ENCODE peak calls at places on chromosomes 16 and 17, in four cellular contexts. Z is activated CD8-positive, alpha-beta T cell treated with anti-CD3 and anti-CD28 coated beads for 36 hours; J is thoracic aorta; D is heart right ventricle. G is an unnamed sample.

GRCh38 chr17:80034977-80035686 is 540 bp downstream of the TBC1D16 start:
- DNase-seq in J (no peak), Z (peak; percentile 66), D (peak; percentile 30), G (no peak)

GRCh38 chr16:70677499-70678120 is 8.2 kb downstream of the MTSS2 start:
- DNase-seq in D (no peak), Z (no peak), J (no peak), G (no peak)

GRCh38 chr16:68364601-68364998 is 53.8 kb downstream of the PRMT7 start:
- DNase-seq in D (no peak), Z (no peak), J (no peak), G (no peak)

GRCh38 chr17:72486806-72487205 is 366.0 kb downstream of the SOX9 start:
- DNase-seq in D (no peak), J (no peak), Z (no peak), G (no peak)

GRCh38 chr17:81794509-81794908 is 9.4 kb upstream of the GCGR start:
- DNase-seq in D (no peak), Z (no peak), J (no peak), G (no peak)

GRCh38 chr16:72242757-72243156 is 70.8 kb upstream of the PMFBP1 start:
- DNase-seq in D (no peak), J (no peak), Z (no peak), G (no peak)

GRCh38 chr16:67656344-67657016 is 3.6 kb downstream of the ACD start:
- DNase-seq in J (no peak), D (no peak), Z (no peak), G (no peak)

GRCh38 chr17:37458805-37459204 is 30.9 kb upstream of the DUSP14 start:
- DNase-seq in J (no peak), Z (no peak), D (no peak), G (no peak)

GRCh38 chr17:27456681-27457404 is 595 bp downstream of the KSR1 start:
- DNase-seq in D (peak; percentile 23), J (no peak), Z (no peak), G (no peak)

GRCh38 chr16:69761983-69762842 is at the start of gene WWP2:
- DNase-seq in J (no peak), Z (peak; percentile 80), D (peak; percentile 70), G (no peak)

GRCh38 chr17:40461036-40461721 is 17.9 kb downstream of the IGFBP4 start:
- DNase-seq in D (no peak), Z (no peak), J (no peak), G (no peak)

GRCh38 chr17:44794699-44795413 is 35.2 kb downstream of the GJC1 start:
- DNase-seq in J (no peak), Z (no peak), D (peak; percentile 55), G (peak; percentile 43)

GRCh38 chr16:66976746-66977145 is 11.6 kb upstream of the CES4A start:
- DNase-seq in J (no peak), D (no peak), Z (no peak), G (no peak)

GRCh38 chr16:74837056-74837455 is 62.4 kb upstream of the FA2H start:
- DNase-seq in J (no peak), D (no peak), Z (no peak), G (no peak)

DNA sequence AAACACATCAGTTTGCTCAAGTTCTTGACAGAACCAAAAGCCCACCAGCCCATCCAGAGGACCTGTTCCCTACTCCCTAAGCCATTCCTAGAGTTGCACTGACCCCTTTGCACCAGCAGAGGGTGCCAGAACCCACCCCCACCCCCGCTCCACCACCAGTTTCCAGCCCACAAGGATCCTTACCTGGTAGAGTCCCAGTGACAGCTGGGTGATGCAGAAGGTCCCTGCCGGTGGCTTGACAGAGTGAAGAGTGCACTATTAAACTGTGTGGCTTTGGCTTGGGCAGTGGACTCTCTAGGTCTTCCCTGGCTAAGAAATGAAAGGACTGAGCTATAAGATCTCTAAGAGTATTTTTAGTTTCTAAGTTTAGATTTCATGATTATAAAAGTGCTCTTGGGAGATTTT is 73.3 kb upstream of the MTMR4 start:
- DNase-seq in D (peak; percentile 40), J (no peak), Z (peak; percentile 70), G (no peak)
- TF ChIP-seq CTCF in D (peak; percentile 95), J (peak; percentile 85), Z (peak; percentile 97), G (no peak)

DNA sequence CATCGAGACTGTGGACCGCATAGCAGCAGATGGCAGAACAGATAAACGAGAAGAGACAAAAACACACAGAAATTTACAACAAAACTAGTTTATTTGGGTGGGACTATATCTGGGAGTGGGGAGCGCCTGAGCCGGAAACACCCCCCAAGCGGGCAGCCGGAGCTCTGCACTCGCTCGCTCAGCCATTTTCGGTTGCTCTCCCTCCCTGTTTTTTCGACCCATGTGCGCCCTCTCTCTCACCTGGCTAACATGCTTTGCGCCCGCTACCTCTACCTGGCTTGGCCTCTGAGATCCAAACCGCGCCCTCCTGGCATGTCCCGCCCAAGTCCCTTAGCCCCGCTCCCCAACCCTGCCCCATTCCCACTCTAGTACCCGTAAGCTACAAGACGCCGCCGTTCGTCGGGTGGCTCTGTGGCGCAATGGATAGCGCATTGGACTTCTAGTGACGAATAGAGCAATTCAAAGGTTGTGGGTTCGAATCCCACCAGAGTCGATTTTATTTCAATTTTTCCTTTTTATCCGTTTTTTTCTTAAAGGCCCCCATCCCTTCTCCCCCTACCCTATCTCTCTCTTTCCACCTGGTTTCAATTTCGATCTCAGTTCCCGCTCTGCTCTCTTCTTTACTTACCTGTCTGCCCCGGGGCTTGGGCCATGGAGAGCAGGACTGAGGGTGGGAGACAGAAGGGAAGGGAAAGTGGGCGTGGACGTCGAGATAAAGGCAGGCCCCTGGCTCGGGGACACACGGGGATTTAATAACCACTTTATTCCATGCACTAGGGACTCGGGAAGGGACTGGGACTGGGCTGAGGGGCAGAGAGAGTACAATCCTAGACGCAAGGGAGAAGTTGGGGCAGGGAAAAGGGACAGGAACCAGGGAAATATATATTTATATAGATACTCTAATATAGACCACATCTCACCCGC is 2.5 kb upstream of the ALOXE3 start:
- DNase-seq in Z (peak; percentile 86), J (no peak), D (peak; percentile 56), G (no peak)
- TF ChIP-seq CTCF in Z (peak; percentile 58), J (peak; percentile 25), D (peak; percentile 27), G (peak; percentile 30)

GRCh38 chr17:1860978-1861377 is 31.2 kb downstream of the RPA1 start:
- DNase-seq in J (no peak), D (no peak), Z (no peak), G (no peak)

GRCh38 chr17:1861391-1862010 is 31.7 kb downstream of the RPA1 start:
- DNase-seq in Z (no peak), J (no peak), D (no peak), G (no peak)

GRCh38 chr17:1867307-1867706 is 37.5 kb downstream of the RPA1 start:
- DNase-seq in J (no peak), D (no peak), Z (no peak), G (no peak)

GRCh38 chr17:1868090-1868489 is 38.3 kb downstream of the RPA1 start:
- DNase-seq in J (no peak), D (no peak), Z (no peak), G (no peak)

GRCh38 chr17:1865252-1866037 is 35.6 kb downstream of the RPA1 start:
- DNase-seq in Z (peak; percentile 64), J (no peak), D (peak; percentile 36), G (no peak)
- TF ChIP-seq CTCF in Z (peak; percentile 79), J (peak; percentile 45), D (peak; percentile 75), G (peak; percentile 54)

GRCh38 chr17:32855620-32856019 is 21.3 kb downstream of the MYO1D start:
- DNase-seq in J (no peak), D (no peak), Z (no peak), G (no peak)

GRCh38 chr17:32854177-32854576 is 22.7 kb downstream of the MYO1D start:
- DNase-seq in Z (no peak), J (no peak), D (no peak), G (no peak)

GRCh38 chr17:32849879-32850278 is 27.0 kb downstream of the MYO1D start:
- DNase-seq in D (no peak), Z (no peak), J (no peak), G (peak; percentile 42)

GRCh38 chr17:32854834-32855389 is 22.0 kb downstream of the MYO1D start:
- DNase-seq in D (no peak), Z (no peak), J (no peak), G (no peak)

DNA sequence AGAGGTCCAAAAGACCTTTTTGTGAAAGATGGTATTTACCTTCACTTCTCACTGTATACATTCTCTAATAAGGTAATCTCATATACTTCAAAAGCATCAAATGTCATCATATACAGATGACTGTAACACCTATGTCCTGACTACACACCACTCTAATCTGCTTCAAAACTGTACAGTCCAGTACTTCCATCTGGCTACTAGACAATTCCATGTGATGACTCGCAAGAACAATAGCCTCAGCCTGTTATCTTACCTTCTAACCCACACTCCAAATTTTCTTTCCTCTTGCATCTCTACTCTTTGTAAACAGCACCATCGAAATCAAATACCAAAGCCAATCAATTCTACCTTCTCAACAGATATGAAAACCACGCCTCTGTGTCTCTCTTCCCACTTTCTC is 24.1 kb downstream of the MYO1D start:
- DNase-seq in J (no peak), Z (no peak), D (no peak), G (no peak)
- TF ChIP-seq CTCF in J (no peak), Z (no peak), D (no peak), G (no peak)

DNA sequence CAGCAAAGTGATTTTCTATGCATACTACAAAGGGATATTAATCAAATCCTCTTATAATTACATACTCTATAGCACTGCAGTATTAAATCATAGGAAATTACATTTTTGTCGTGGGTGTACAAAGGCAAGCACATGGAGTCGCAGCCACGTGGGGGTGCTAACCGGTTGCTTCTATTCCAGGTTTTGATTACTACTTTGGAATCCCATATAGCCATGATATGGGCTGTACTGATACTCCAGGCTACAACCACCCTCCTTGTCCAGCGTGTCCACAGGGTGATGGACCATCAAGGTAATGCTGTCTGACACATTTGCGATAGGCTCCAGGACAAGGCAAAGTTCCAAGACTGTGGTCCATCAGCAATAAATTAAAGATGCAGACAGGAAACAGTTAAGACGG is 60.1 kb downstream of the ARSG start:
- DNase-seq in D (no peak), J (no peak), Z (no peak), G (no peak)
- TF ChIP-seq CTCF in D (peak; percentile 48), J (no peak), Z (no peak), G (peak; percentile 32)

G was measured in AG09319.